ENCODE peak calls at places on chromosomes 11 and 22, in five cellular contexts. U is prostate gland, D is AG09309, F is epithelial cell of esophagus, V is brain microvascular endothelial cell. N is an unnamed sample.

GRCh38 chr11:64611961-64612646 is 21.1 kb downstream of the SLC22A12 start:
- DNase-seq in F (no peak), U (no peak), D (no peak), V (no peak), N (no peak)

GRCh38 chr11:83554896-83555295 is 268.7 kb upstream of the CCDC90B start:
- DNase-seq in V (no peak), U (no peak), F (no peak), D (no peak), N (no peak)

GRCh38 chr22:37518509-37519267 is 527 bp downstream of the CARD10 start:
- DNase-seq in F (no peak), D (no peak), V (no peak), U (no peak), N (no peak)

GRCh38 chr11:16917941-16918340 is 96.3 kb downstream of the PLEKHA7 start:
- DNase-seq in D (no peak), F (peak; percentile 91), V (peak; percentile 22), U (no peak), N (peak; percentile 26)

GRCh38 chr11:95695181-95695580 is 94.4 kb downstream of the FAM76B start:
- DNase-seq in V (no peak), F (no peak), D (no peak), U (no peak), N (no peak)

GRCh38 chr11:69791266-69791665 is 16.1 kb upstream of the FGF4 start:
- DNase-seq in V (peak; percentile 51), F (peak; percentile 18), D (no peak), U (no peak), N (no peak)

GRCh38 chr11:106424111-106424510 is 346.6 kb downstream of the AASDHPPT start:
- DNase-seq in V (peak; percentile 83), U (no peak), D (no peak), F (peak; percentile 85), N (no peak)

GRCh38 chr11:72352859-72353551 is 81.3 kb downstream of the CLPB start:
- DNase-seq in U (peak; percentile 5), D (peak; percentile 70), F (peak; percentile 80), V (peak; percentile 67), N (no peak)

GRCh38 chr22:42431401-42432019 is 693 bp downstream of the NFAM1 start:
- DNase-seq in F (no peak), D (no peak), U (no peak), V (no peak), N (no peak)

GRCh38 chr22:37279469-37279868 is 2.8 kb upstream of the CYTH4 start:
- DNase-seq in V (no peak), U (no peak), F (no peak), D (no peak), N (no peak)

GRCh38 chr11:133809525-133810178 is 35.7 kb downstream of the SPATA19 start:
- DNase-seq in D (no peak), U (no peak), V (no peak), F (no peak), N (no peak)

DNA sequence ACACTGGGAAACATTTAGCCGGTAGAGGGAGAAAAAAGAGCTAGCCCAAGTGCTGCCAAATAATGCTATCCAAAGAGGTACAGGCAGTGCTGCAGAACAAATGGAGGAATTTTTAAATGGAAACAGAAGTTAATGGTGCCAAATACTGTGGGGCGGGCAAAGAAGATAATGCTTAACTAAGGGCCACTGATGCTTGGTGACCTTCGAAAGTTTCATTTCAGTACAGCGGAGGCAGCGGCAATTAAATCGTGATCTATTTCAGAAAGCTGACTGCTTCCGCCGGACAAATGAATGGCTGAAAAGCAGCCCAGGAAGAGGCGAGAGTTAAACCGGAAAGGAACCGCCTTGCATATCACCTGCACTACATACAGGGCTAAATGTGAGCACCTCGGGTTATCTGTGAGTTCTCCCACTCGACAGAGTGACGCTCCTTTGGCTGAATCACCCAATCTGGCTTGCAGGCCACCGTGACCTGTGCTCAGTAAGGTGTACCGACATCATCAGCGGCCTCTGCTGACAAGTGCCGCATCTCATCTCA is 42.1 kb downstream of the CADM1 start:
- DNase-seq in D (no peak), F (no peak), U (no peak), V (no peak), N (no peak)
- TF ChIP-seq CTCF in D (no peak), F (no peak), U (no peak), V (no peak), N (no peak)

GRCh38 chr11:114276077-114276476 is 20.1 kb upstream of the NNMT start:
- DNase-seq in U (no peak), D (no peak), V (no peak), F (no peak), N (no peak)
- TF ChIP-seq CTCF in U (no peak), D (no peak), V (no peak), F (no peak), N (no peak)

DNA sequence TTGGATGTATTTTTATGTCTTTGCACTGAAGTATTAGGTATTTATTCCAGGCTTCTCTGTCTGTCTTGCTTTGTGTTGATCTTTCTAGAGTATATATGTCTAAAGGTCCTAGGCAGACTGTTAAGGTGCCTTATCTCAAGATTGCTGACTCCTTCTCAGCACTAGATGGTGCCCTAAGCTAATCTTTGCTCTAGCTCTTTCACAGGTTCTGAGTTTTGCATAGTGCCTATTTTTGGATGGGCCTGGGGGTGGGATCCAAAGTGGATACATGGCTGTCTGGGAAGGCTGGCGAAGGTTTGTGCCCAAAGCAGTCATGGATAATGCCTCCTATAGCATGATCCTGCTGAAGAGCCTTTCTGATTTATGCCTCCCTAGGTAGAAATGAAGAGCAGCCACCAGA is 154.9 kb downstream of the TRPC6 start:
- DNase-seq in D (no peak), F (peak; percentile 53), V (peak; percentile 20), U (no peak), N (peak; percentile 9)
- TF ChIP-seq CTCF in D (peak; percentile 68), F (peak; percentile 67), V (peak; percentile 72), U (peak; percentile 28), N (no peak)

GRCh38 chr11:66888282-66888681 is 31.4 kb downstream of the LRFN4 start:
- DNase-seq in V (no peak), U (no peak), F (no peak), D (no peak), N (no peak)

GRCh38 chr11:66887531-66887930 is 30.7 kb downstream of the LRFN4 start:
- DNase-seq in F (no peak), D (no peak), V (no peak), U (no peak), N (no peak)

GRCh38 chr11:66889974-66890373 is 33.1 kb downstream of the LRFN4 start:
- DNase-seq in D (no peak), V (no peak), F (no peak), U (no peak), N (no peak)

GRCh38 chr11:66891849-66892660 is 35.2 kb downstream of the LRFN4 start:
- DNase-seq in D (peak; percentile 73), V (peak; percentile 96), F (peak; percentile 98), U (no peak), N (peak; percentile 80)

GRCh38 chr11:66892926-66893325 is 36.1 kb downstream of the LRFN4 start:
- DNase-seq in F (no peak), D (no peak), U (no peak), V (no peak), N (no peak)
- TF ChIP-seq CTCF in F (no peak), D (no peak), U (no peak), V (no peak), N (no peak)

GRCh38 chr11:66956689-66957290 is 1.4 kb downstream of the PC start:
- DNase-seq in D (no peak), F (peak; percentile 78), U (no peak), V (peak; percentile 75), N (peak; percentile 43)

GRCh38 chr11:66950113-66950535 is 8.1 kb downstream of the PC start:
- DNase-seq in D (no peak), F (peak; percentile 81), U (peak; percentile 25), V (peak; percentile 91), N (peak; percentile 63)

GRCh38 chr11:66951927-66952337 is 6.3 kb downstream of the PC start:
- DNase-seq in U (peak; percentile 51), D (no peak), V (no peak), F (no peak), N (no peak)

GRCh38 chr11:66953431-66953833 is 4.8 kb downstream of the PC start:
- DNase-seq in D (no peak), F (no peak), U (peak; percentile 33), V (no peak), N (no peak)

DNA sequence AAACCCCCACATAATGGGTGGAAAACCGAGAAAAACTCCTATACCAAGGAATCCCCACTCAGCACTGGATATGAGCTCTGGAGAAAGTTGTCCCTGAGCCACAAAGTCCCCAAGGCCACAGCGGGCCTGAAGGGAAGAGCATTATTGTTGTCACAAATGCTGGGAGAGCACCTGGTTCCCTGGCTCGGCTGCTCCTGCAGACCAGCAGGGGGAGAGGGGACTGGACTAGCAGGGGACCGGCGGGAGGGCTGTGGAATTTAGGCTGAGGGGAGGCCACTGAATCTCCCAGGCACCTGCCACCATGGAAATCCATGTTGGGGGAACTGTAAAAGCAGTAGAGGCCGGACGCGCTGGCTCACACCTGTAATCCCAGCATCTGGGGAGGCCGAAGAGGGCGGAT is 7.0 kb downstream of the PC start:
- DNase-seq in U (no peak), V (no peak), D (no peak), F (no peak), N (no peak)
- TF ChIP-seq CTCF in U (no peak), V (peak; percentile 39), D (no peak), F (no peak), N (no peak)

DNA sequence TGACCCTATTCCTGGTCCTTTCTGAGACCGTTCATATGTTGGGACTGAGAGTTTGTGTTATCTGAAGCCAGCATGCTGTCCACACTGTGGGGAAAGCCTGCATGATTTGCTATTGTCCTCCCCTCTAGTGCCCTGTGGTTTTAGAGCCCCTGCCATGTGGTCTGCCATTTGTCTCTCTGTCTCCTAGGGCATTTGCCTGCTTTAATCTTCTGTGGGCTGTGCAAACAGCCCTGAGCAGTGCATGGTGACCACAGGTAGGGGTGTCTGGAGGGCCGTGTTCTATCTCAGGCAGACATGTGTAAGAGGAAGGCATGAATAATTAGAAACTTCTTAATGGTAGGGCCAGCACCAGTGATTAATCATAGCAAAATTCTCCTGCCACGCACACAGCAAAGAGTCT is 23.0 kb downstream of the AMPD3 start:
- DNase-seq in D (no peak), F (no peak), V (no peak), U (no peak), N (no peak)
- TF ChIP-seq CTCF in D (no peak), F (no peak), V (no peak), U (no peak), N (no peak)

N was measured in Calu3.